ENCODE peak calls at places on chromosomes 5 and 9, in five cellular contexts. One of them, this sample, is unnamed.

GRCh38 chr9:106621299-106621920 is 241.6 kb upstream of the ZNF462 start:
- DNase-seq in IMR-90: no peak
- DNase-seq in keratinocyte: no peak
- DNase-seq in WERI-Rb-1: no peak
- DNase-seq in Caco-2: no peak
- DNase-seq in this sample: no peak

GRCh38 chr5:180180198-180180820 is 28.7 kb downstream of the RASGEF1C start:
- DNase-seq in keratinocyte: no peak
- DNase-seq in Caco-2: no peak
- DNase-seq in IMR-90: no peak
- DNase-seq in WERI-Rb-1: no peak
- DNase-seq in this sample: no peak

GRCh38 chr9:19470981-19471650 is 62.3 kb downstream of the ACER2 start:
- DNase-seq in Caco-2: no peak
- DNase-seq in keratinocyte: no peak
- DNase-seq in WERI-Rb-1: no peak
- DNase-seq in IMR-90: peak
- DNase-seq in this sample: no peak

GRCh38 chr9:117796681-117797080 is 92.5 kb downstream of the TLR4 start:
- DNase-seq in WERI-Rb-1: no peak
- DNase-seq in IMR-90: no peak
- DNase-seq in keratinocyte: no peak
- DNase-seq in Caco-2: no peak
- DNase-seq in this sample: no peak

GRCh38 chr9:29285818-29286217 is 1712.5 kb upstream of the C9orf72 start:
- DNase-seq in Caco-2: peak
- DNase-seq in keratinocyte: no peak
- DNase-seq in WERI-Rb-1: no peak
- DNase-seq in IMR-90: no peak
- DNase-seq in this sample: peak

GRCh38 chr5:127170918-127171600 is 97.8 kb upstream of the C5orf63 start:
- DNase-seq in WERI-Rb-1: no peak
- DNase-seq in keratinocyte: no peak
- DNase-seq in Caco-2: no peak
- DNase-seq in IMR-90: no peak
- DNase-seq in this sample: no peak

GRCh38 chr5:51382759-51383493 is at the start of gene ISL1:
- DNase-seq in Caco-2: peak
- DNase-seq in keratinocyte: no peak
- DNase-seq in WERI-Rb-1: no peak
- DNase-seq in IMR-90: peak
- DNase-seq in this sample: peak

GRCh38 chr5:14407746-14408175 is 173.8 kb upstream of the OTULINL start:
- DNase-seq in WERI-Rb-1: no peak
- DNase-seq in Caco-2: no peak
- DNase-seq in keratinocyte: no peak
- DNase-seq in IMR-90: no peak
- DNase-seq in this sample: no peak

GRCh38 chr9:114001410-114001685 is 76.8 kb downstream of the AMBP start:
- DNase-seq in Caco-2: no peak
- DNase-seq in IMR-90: no peak
- DNase-seq in keratinocyte: no peak
- DNase-seq in WERI-Rb-1: no peak
- DNase-seq in this sample: no peak

GRCh38 chr5:63262191-63262981 is 683.8 kb downstream of the LRRC70 start:
- DNase-seq in WERI-Rb-1: no peak
- DNase-seq in keratinocyte: no peak
- DNase-seq in Caco-2: no peak
- DNase-seq in IMR-90: peak
- DNase-seq in this sample: peak

GRCh38 chr5:157607371-157608161 is 32.0 kb upstream of the ADAM19 start:
- DNase-seq in Caco-2: peak
- DNase-seq in IMR-90: peak
- DNase-seq in keratinocyte: peak
- DNase-seq in WERI-Rb-1: no peak
- DNase-seq in this sample: no peak

GRCh38 chr9:99614341-99614740 is 207.3 kb upstream of the NR4A3 start:
- DNase-seq in Caco-2: no peak
- DNase-seq in keratinocyte: no peak
- DNase-seq in WERI-Rb-1: no peak
- DNase-seq in IMR-90: no peak
- DNase-seq in this sample: no peak

GRCh38 chr5:157743163-157744054 is at the start of gene LSM11:
- DNase-seq in IMR-90: peak
- DNase-seq in keratinocyte: peak
- DNase-seq in WERI-Rb-1: peak
- DNase-seq in Caco-2: peak
- DNase-seq in this sample: peak

GRCh38 chr5:94503677-94504076 is 114.7 kb downstream of the KIAA0825 start:
- DNase-seq in IMR-90: no peak
- DNase-seq in Caco-2: no peak
- DNase-seq in keratinocyte: no peak
- DNase-seq in WERI-Rb-1: no peak
- DNase-seq in this sample: peak

GRCh38 chr9:109640232-109641078 is 139.5 kb upstream of the PALM2AKAP2 start:
- DNase-seq in WERI-Rb-1: peak
- DNase-seq in Caco-2: no peak
- DNase-seq in IMR-90: peak
- DNase-seq in keratinocyte: no peak
- DNase-seq in this sample: peak

GRCh38 chr5:78182838-78183237 is 111.7 kb downstream of the AP3B1 start:
- DNase-seq in keratinocyte: peak
- DNase-seq in IMR-90: no peak
- DNase-seq in WERI-Rb-1: no peak
- DNase-seq in Caco-2: peak
- DNase-seq in this sample: no peak

GRCh38 chr5:60844429-60844890 is 391 bp upstream of the ELOVL7 start:
- DNase-seq in WERI-Rb-1: no peak
- DNase-seq in keratinocyte: no peak
- DNase-seq in Caco-2: no peak
- DNase-seq in IMR-90: peak
- DNase-seq in this sample: peak

GRCh38 chr5:68258531-68258930 is 43.0 kb downstream of the PIK3R1 start:
- DNase-seq in Caco-2: no peak
- DNase-seq in IMR-90: no peak
- DNase-seq in keratinocyte: no peak
- DNase-seq in WERI-Rb-1: no peak
- DNase-seq in this sample: no peak

GRCh38 chr5:164253764-164254163 is 748.3 kb downstream of the MAT2B start:
- DNase-seq in Caco-2: no peak
- DNase-seq in WERI-Rb-1: no peak
- DNase-seq in IMR-90: no peak
- DNase-seq in keratinocyte: no peak
- DNase-seq in this sample: no peak

DNA sequence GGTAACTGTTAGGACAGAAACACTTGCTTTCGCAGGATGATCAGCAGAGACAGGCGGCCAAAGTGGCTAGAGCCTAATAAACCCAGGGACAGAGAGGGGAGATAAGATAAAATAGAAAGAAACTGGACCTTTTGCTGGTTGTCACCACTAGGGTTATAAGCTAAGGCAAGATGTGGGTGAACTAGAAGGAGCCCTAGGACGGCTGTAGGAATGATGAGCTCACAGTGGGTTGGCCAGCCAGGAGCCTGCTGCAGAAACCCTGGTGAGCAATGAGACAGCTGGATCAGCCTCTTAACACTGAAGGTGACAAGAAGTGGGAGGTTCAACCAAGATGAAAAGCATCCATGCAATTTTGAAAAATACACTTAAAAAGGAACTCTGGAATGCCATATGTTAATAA is 13.5 kb downstream of the CTNND2 start:
- DNase-seq in IMR-90: no peak
- DNase-seq in Caco-2: no peak
- DNase-seq in keratinocyte: no peak
- DNase-seq in WERI-Rb-1: no peak
- DNase-seq in this sample: no peak
- TF ChIP-seq CTCF in IMR-90: no peak
- TF ChIP-seq CTCF in Caco-2: no peak
- TF ChIP-seq CTCF in keratinocyte: no peak
- TF ChIP-seq CTCF in WERI-Rb-1: no peak
- TF ChIP-seq CTCF in this sample: no peak

GRCh38 chr5:145855842-145856267 is 17.0 kb downstream of the GRXCR2 start:
- DNase-seq in Caco-2: no peak
- DNase-seq in IMR-90: no peak
- DNase-seq in WERI-Rb-1: no peak
- DNase-seq in keratinocyte: no peak
- DNase-seq in this sample: no peak
- H3K4me3 ChIP-seq in Caco-2: no peak
- H3K4me3 ChIP-seq in IMR-90: no peak
- H3K4me3 ChIP-seq in WERI-Rb-1: no peak
- H3K4me3 ChIP-seq in keratinocyte: no peak
- H3K4me3 ChIP-seq in this sample: no peak

GRCh38 chr5:20335978-20336377 is 348.0 kb upstream of the CDH18 start:
- DNase-seq in WERI-Rb-1: peak
- DNase-seq in keratinocyte: no peak
- DNase-seq in Caco-2: peak
- DNase-seq in IMR-90: no peak
- DNase-seq in this sample: no peak

GRCh38 chr5:20340123-20340522 is 352.1 kb upstream of the CDH18 start:
- DNase-seq in WERI-Rb-1: peak
- DNase-seq in Caco-2: no peak
- DNase-seq in IMR-90: no peak
- DNase-seq in keratinocyte: no peak
- DNase-seq in this sample: no peak
- TF ChIP-seq CTCF in WERI-Rb-1: no peak
- TF ChIP-seq CTCF in Caco-2: no peak
- TF ChIP-seq CTCF in IMR-90: no peak
- TF ChIP-seq CTCF in keratinocyte: no peak
- TF ChIP-seq CTCF in this sample: no peak

GRCh38 chr9:68614121-68614520 is 73.4 kb upstream of the TMEM252 start:
- DNase-seq in WERI-Rb-1: no peak
- DNase-seq in IMR-90: no peak
- DNase-seq in keratinocyte: no peak
- DNase-seq in Caco-2: no peak
- DNase-seq in this sample: no peak
- H3K4me3 ChIP-seq in WERI-Rb-1: no peak
- H3K4me3 ChIP-seq in IMR-90: no peak
- H3K4me3 ChIP-seq in keratinocyte: no peak
- H3K4me3 ChIP-seq in Caco-2: no peak
- H3K4me3 ChIP-seq in this sample: no peak